ENCODE peak calls at places on chromosomes 6 and 20, in seven cellular contexts. R, A, U, F, W, C and J are unnamed samples.

GRCh38 chr6:41591122-41591521 is 44.9 kb downstream of the FOXP4 start:
- DNase-seq in R (no peak), A (no peak), U (no peak), F (no peak), W (no peak), C (no peak), J (no peak)

GRCh38 chr20:32297439-32297838 is 20.0 kb downstream of the KIF3B start:
- DNase-seq in R (no peak), A (no peak), U (no peak), F (no peak), W (no peak), C (no peak), J (no peak)

GRCh38 chr6:136466789-136467585 is 83.2 kb downstream of the MAP7 start:
- DNase-seq in R (no peak), A (no peak), U (no peak), F (no peak), W (no peak), C (no peak), J (no peak)

GRCh38 chr6:112956696-112957525 is 609.8 kb downstream of the RFPL4B start:
- DNase-seq in R (no peak), A (peak), U (no peak), F (no peak), W (no peak), C (peak), J (no peak)

GRCh38 chr6:16651871-16652270 is 109.4 kb downstream of the ATXN1 start:
- DNase-seq in R (peak), A (no peak), U (no peak), F (no peak), W (no peak), C (no peak), J (no peak)

GRCh38 chr20:21129861-21130260 is 4.0 kb downstream of the KIZ start:
- DNase-seq in R (no peak), A (no peak), U (no peak), F (no peak), W (no peak), C (no peak), J (no peak)

GRCh38 chr6:81752969-81753708 is 658 bp upstream of the TENT5A start:
- DNase-seq in R (peak), A (peak), U (peak), F (peak), W (peak), C (peak), J (peak)

GRCh38 chr6:4871825-4872224 is 95.6 kb downstream of the CDYL start:
- DNase-seq in R (no peak), A (no peak), U (no peak), F (no peak), W (no peak), C (no peak), J (no peak)

GRCh38 chr6:100506651-100507050 is 41.9 kb upstream of the SIM1 start:
- DNase-seq in R (no peak), A (peak), U (peak), F (no peak), W (no peak), C (peak), J (no peak)

GRCh38 chr20:61895686-61896057 is 170.0 kb downstream of the TAF4 start:
- DNase-seq in R (no peak), A (no peak), U (no peak), F (no peak), W (no peak), C (no peak), J (no peak)

GRCh38 chr6:34519971-34520644 is 36.0 kb downstream of the SPDEF start:
- DNase-seq in R (no peak), A (no peak), U (no peak), F (peak), W (no peak), C (no peak), J (no peak)

GRCh38 chr6:28693751-28694443 is 168.2 kb downstream of the GPX5 start:
- DNase-seq in R (no peak), A (no peak), U (no peak), F (no peak), W (no peak), C (no peak), J (no peak)

GRCh38 chr6:6105472-6106036 is 98.8 kb upstream of the NRN1 start:
- DNase-seq in R (no peak), A (no peak), U (no peak), F (no peak), W (no peak), C (no peak), J (peak)

GRCh38 chr6:79612457-79612856 is 18.7 kb upstream of the SH3BGRL2 start:
- DNase-seq in R (no peak), A (no peak), U (no peak), F (no peak), W (no peak), C (no peak), J (no peak)

GRCh38 chr6:135121426-135121825 is 59.7 kb upstream of the MYB start:
- DNase-seq in R (no peak), A (no peak), U (no peak), F (no peak), W (no peak), C (no peak), J (no peak)

GRCh38 chr6:16904957-16905356 is 143.7 kb upstream of the ATXN1 start:
- DNase-seq in R (no peak), A (no peak), U (no peak), F (no peak), W (no peak), C (no peak), J (no peak)

GRCh38 chr6:149129401-149130077 is 188.0 kb upstream of the TAB2 start:
- DNase-seq in R (no peak), A (peak), U (no peak), F (no peak), W (no peak), C (peak), J (peak)

GRCh38 chr20:54474866-54475265 is 527 bp upstream of the DOK5 start:
- DNase-seq in R (no peak), A (no peak), U (no peak), F (no peak), W (no peak), C (no peak), J (no peak)

GRCh38 chr6:126432564-126432963 is 92.6 kb downstream of the CENPW start:
- DNase-seq in R (no peak), A (no peak), U (no peak), F (no peak), W (no peak), C (no peak), J (no peak)

GRCh38 chr20:10125757-10126156 is 91.0 kb downstream of the ANKEF1 start:
- DNase-seq in R (no peak), A (no peak), U (no peak), F (no peak), W (no peak), C (no peak), J (no peak)

GRCh38 chr20:61628901-61629300 is 376.8 kb downstream of the CDH4 start:
- DNase-seq in R (no peak), A (no peak), U (no peak), F (no peak), W (peak), C (peak), J (no peak)

GRCh38 chr20:60372282-60372681 is 414.1 kb downstream of the CDH26 start:
- DNase-seq in R (no peak), A (no peak), U (no peak), F (no peak), W (no peak), C (no peak), J (no peak)

GRCh38 chr20:45987108-45987780 is 15.2 kb upstream of the ZNF335 start:
- DNase-seq in R (peak), A (peak), U (peak), F (peak), W (peak), C (peak), J (peak)

GRCh38 chr20:11581271-11581670 is 336.4 kb upstream of the BTBD3 start:
- DNase-seq in R (no peak), A (no peak), U (no peak), F (no peak), W (no peak), C (peak), J (no peak)

GRCh38 chr20:56689318-56689717 is 60.2 kb downstream of the TFAP2C start:
- DNase-seq in R (no peak), A (peak), U (no peak), F (no peak), W (no peak), C (peak), J (no peak)

GRCh38 chr6:140590641-140591040 is 1216.2 kb upstream of the CITED2 start:
- DNase-seq in R (no peak), A (peak), U (no peak), F (no peak), W (no peak), C (no peak), J (no peak)

GRCh38 chr20:61816606-61817005 is 249.1 kb downstream of the TAF4 start:
- DNase-seq in R (no peak), A (no peak), U (no peak), F (no peak), W (no peak), C (no peak), J (no peak)

GRCh38 chr20:24911461-24911860 is 37.6 kb upstream of the CST7 start:
- DNase-seq in R (no peak), A (no peak), U (no peak), F (no peak), W (no peak), C (no peak), J (no peak)

GRCh38 chr6:42452171-42453026 is 673 bp upstream of the TRERF1 start:
- DNase-seq in R (peak), A (peak), U (peak), F (peak), W (peak), C (peak), J (peak)

GRCh38 chr6:4369616-4370015 is 234.2 kb upstream of the ECI2 start:
- DNase-seq in R (no peak), A (peak), U (no peak), F (no peak), W (no peak), C (peak), J (no peak)

GRCh38 chr20:1897965-1898464 is 2.8 kb downstream of the SIRPA start:
- DNase-seq in R (peak), A (peak), U (no peak), F (no peak), W (no peak), C (no peak), J (peak)

GRCh38 chr6:152170702-152171667 is 363.5 kb downstream of the ESR1 start:
- DNase-seq in R (peak), A (no peak), U (no peak), F (no peak), W (no peak), C (peak), J (no peak)

GRCh38 chr6:25788305-25788922 is 33.9 kb downstream of the SLC17A4 start:
- DNase-seq in R (peak), A (peak), U (peak), F (no peak), W (no peak), C (peak), J (no peak)

GRCh38 chr6:36154286-36154685 is 24.0 kb downstream of the MAPK13 start:
- DNase-seq in R (no peak), A (no peak), U (peak), F (no peak), W (no peak), C (no peak), J (no peak)

DNA sequence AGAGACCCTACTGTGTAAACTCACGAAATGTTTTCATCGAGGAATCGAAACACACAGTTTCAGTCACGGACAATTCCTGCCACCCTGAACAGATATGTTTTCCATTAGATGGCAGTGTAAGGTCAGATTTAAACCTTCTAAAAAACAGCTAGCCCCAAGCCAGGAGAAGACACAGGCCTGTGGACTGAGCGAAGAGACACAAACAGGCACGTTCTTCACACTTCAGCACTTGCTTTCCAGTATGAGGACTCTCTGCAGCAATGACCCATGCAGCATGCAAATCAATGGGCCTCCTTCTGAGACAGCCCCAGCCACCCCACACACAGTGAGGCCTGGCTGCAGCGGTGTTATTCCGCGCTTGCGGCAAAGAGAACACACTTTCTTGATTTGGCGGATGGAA is 31.9 kb downstream of the HUS1B start:
- DNase-seq in R (peak), A (peak), U (no peak), F (no peak), W (no peak), C (peak), J (no peak)
- TF ChIP-seq CTCF in R (no peak), A (peak), U (no peak), F (peak), W (no peak), C (peak), J (no peak)

DNA sequence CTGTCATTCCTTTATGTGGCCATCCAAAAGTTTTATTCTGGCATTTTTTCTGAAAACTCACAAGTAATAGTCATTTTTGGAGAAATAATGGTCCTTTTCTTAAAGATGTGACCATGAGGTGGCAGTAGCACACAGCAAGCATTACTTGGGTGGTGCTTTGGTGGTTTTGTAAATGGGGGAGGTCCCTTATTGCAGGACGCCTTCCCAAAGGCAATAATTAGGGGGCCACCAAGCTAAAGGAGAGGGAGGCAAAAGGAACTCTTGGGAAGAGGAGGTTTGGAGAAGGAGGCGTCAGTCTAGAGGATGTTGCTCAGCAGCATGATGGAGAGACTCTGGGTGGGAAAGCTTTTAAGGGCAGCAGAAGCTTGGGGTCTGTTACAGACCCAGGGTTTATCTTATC is 422.6 kb upstream of the MMS22L start:
- DNase-seq in R (no peak), A (peak), U (no peak), F (no peak), W (peak), C (peak), J (no peak)
- TF ChIP-seq CTCF in R (no peak), A (peak), U (peak), F (peak), W (peak), C (peak), J (no peak)

GRCh38 chr6:1474205-1474604 is 84.8 kb downstream of the FOXF2 start:
- DNase-seq in R (no peak), A (no peak), U (no peak), F (no peak), W (no peak), C (no peak), J (no peak)
- TF ChIP-seq CTCF in R (no peak), A (peak), U (no peak), F (no peak), W (peak), C (peak), J (no peak)

GRCh38 chr6:168447741-168448140 is 6.8 kb downstream of the SMOC2 start:
- DNase-seq in R (no peak), A (no peak), U (no peak), F (no peak), W (no peak), C (no peak), J (no peak)

GRCh38 chr6:168450921-168451320 is 9.9 kb downstream of the SMOC2 start:
- DNase-seq in R (no peak), A (no peak), U (no peak), F (no peak), W (no peak), C (no peak), J (no peak)

GRCh38 chr6:168452685-168453377 is 11.8 kb downstream of the SMOC2 start:
- DNase-seq in R (no peak), A (no peak), U (no peak), F (peak), W (no peak), C (no peak), J (no peak)

GRCh38 chr6:168448243-168448855 is 7.4 kb downstream of the SMOC2 start:
- DNase-seq in R (no peak), A (no peak), U (no peak), F (no peak), W (no peak), C (no peak), J (no peak)

GRCh38 chr6:168451805-168452204 is 10.8 kb downstream of the SMOC2 start:
- DNase-seq in R (no peak), A (no peak), U (no peak), F (no peak), W (no peak), C (no peak), J (no peak)
- TF ChIP-seq CTCF in R (no peak), A (no peak), U (peak), F (peak), W (peak), C (peak), J (no peak)

GRCh38 chr6:141790921-141791320 is 341.8 kb upstream of the GJE1 start:
- DNase-seq in R (no peak), A (no peak), U (no peak), F (no peak), W (no peak), C (no peak), J (no peak)
- TF ChIP-seq CTCF in R (no peak), A (no peak), U (no peak), F (no peak), W (peak), C (no peak), J (no peak)

DNA sequence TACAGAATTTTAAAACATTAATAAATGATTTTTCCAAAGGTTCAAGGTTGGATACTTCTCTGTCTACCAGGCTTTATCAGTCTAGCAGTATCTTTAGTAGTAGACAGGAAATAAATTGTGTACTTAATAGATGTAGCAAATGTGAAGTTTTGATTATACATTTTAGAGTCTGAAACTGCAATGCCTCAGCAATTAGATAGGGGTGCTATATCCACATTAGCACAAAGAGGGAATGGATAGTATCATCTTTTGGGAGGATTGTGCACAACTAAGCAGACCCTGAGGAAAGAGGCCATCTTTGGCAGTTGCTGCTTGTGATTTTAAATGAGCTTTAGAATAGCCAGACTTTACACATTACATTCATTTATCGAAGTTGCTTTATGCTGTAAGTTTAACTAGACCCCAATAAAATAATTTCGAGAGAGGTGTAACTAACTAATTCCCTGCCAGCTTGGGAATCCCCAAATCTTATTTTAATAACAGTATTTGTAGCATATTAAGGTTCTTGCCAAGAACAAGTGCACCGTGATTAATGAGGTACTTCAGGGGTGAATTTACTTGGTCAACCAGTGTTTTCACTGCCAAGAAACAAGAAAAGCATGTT is 2.8 kb downstream of the KCNQ5 start:
- DNase-seq in R (peak), A (peak), U (no peak), F (no peak), W (no peak), C (peak), J (no peak)
- TF ChIP-seq CTCF in R (no peak), A (peak), U (no peak), F (peak), W (peak), C (peak), J (peak)